ENCODE peak calls at places on chromosomes 12 and 14, in ten cellular contexts. J is uterus, C is AG10803, S is tibial artery, I is cardiac fibroblast, L is A549, Z is GM23338, F is cardiac muscle cell, D is pancreas, H is SK-N-SH. N is an unnamed sample.

GRCh38 chr14:95273041-95273978 is 46.4 kb downstream of the CLMN start:
- DNase-seq in J (no peak), C (no peak), S (no peak), I (no peak), L (no peak), Z (no peak), F (no peak), D (no peak), H (no peak), N (no peak)

GRCh38 chr12:15590180-15590826 is 198.9 kb downstream of the EPS8 start:
- DNase-seq in J (peak), C (peak), S (no peak), I (peak), L (peak), Z (peak), F (peak), D (no peak), H (peak), N (peak)

GRCh38 chr14:54040851-54041250 is 84.2 kb upstream of the BMP4 start:
- DNase-seq in J (no peak), C (no peak), S (no peak), I (peak), L (no peak), Z (no peak), F (no peak), D (no peak), H (no peak), N (peak)

GRCh38 chr12:76250256-76250655 is 98.0 kb downstream of the BBS10 start:
- DNase-seq in J (no peak), C (no peak), S (no peak), I (peak), L (no peak), Z (peak), F (no peak), D (no peak), H (no peak), N (peak)

GRCh38 chr14:99430491-99430890 is 50.2 kb downstream of the SETD3 start:
- DNase-seq in J (no peak), C (no peak), S (no peak), I (peak), L (peak), Z (peak), F (no peak), D (peak), H (no peak), N (no peak)

GRCh38 chr12:129520736-129521135 is 383.1 kb downstream of the TMEM132D start:
- DNase-seq in J (no peak), C (no peak), S (no peak), I (no peak), L (no peak), Z (no peak), F (no peak), D (no peak), H (no peak), N (no peak)

GRCh38 chr14:88933203-88933602 is 108.8 kb downstream of the TTC8 start:
- DNase-seq in J (no peak), C (no peak), S (no peak), I (no peak), L (no peak), Z (no peak), F (peak), D (no peak), H (no peak), N (no peak)

GRCh38 chr12:123070267-123071081 is 80.4 kb downstream of the PITPNM2 start:
- DNase-seq in J (no peak), C (no peak), S (no peak), I (no peak), L (no peak), Z (no peak), F (no peak), D (peak), H (peak), N (no peak)

GRCh38 chr12:1691123-1692007 is 495 bp downstream of the ADIPOR2 start:
- DNase-seq in J (no peak), C (peak), S (peak), I (no peak), L (no peak), Z (peak), F (peak), D (peak), H (no peak), N (no peak)

GRCh38 chr14:94907626-94908261 is 137.8 kb upstream of the GSC start:
- DNase-seq in J (no peak), C (no peak), S (peak), I (no peak), L (no peak), Z (peak), F (peak), D (no peak), H (peak), N (no peak)

GRCh38 chr12:105334001-105334400 is 3.5 kb downstream of the C12orf75 start:
- DNase-seq in J (no peak), C (peak), S (no peak), I (peak), L (no peak), Z (no peak), F (peak), D (no peak), H (no peak), N (peak)

GRCh38 chr12:104886418-104887401 is 71.4 kb downstream of the SLC41A2 start:
- DNase-seq in J (no peak), C (peak), S (no peak), I (peak), L (no peak), Z (no peak), F (peak), D (no peak), H (no peak), N (peak)

GRCh38 chr12:46364777-46365580 is 7.6 kb downstream of the SLC38A2 start:
- DNase-seq in J (no peak), C (peak), S (no peak), I (peak), L (peak), Z (no peak), F (peak), D (no peak), H (no peak), N (peak)

GRCh38 chr12:24679135-24679534 is 269.8 kb downstream of the BCAT1 start:
- DNase-seq in J (no peak), C (no peak), S (no peak), I (peak), L (no peak), Z (no peak), F (peak), D (no peak), H (no peak), N (peak)

GRCh38 chr12:116037941-116038837 is 239.3 kb downstream of the MED13L start:
- DNase-seq in J (no peak), C (peak), S (no peak), I (peak), L (peak), Z (no peak), F (peak), D (no peak), H (no peak), N (peak)

GRCh38 chr12:62817556-62818271 is 117.2 kb downstream of the PPM1H start:
- DNase-seq in J (no peak), C (peak), S (no peak), I (peak), L (no peak), Z (no peak), F (peak), D (no peak), H (no peak), N (peak)

GRCh38 chr12:69105101-69105613 is 134.2 kb upstream of the CPSF6 start:
- DNase-seq in J (no peak), C (no peak), S (no peak), I (no peak), L (no peak), Z (no peak), F (no peak), D (no peak), H (no peak), N (no peak)

GRCh38 chr14:106657460-106657859 is 1131.1 kb downstream of the TMEM121 start:
- DNase-seq in J (no peak), C (no peak), S (no peak), I (no peak), L (no peak), Z (no peak), F (no peak), D (no peak), H (peak), N (no peak)

GRCh38 chr12:87323369-87323768 is 705.8 kb downstream of the C12orf50 start:
- DNase-seq in J (no peak), C (peak), S (no peak), I (peak), L (no peak), Z (no peak), F (peak), D (no peak), H (no peak), N (peak)

GRCh38 chr14:96148631-96149030 is 56.0 kb upstream of the BDKRB2 start:
- DNase-seq in J (no peak), C (no peak), S (no peak), I (no peak), L (no peak), Z (no peak), F (no peak), D (no peak), H (no peak), N (no peak)

GRCh38 chr14:63200767-63201166 is 3.5 kb upstream of the RHOJ start:
- DNase-seq in J (no peak), C (no peak), S (no peak), I (peak), L (no peak), Z (no peak), F (no peak), D (no peak), H (no peak), N (no peak)

GRCh38 chr12:85301054-85301453 is 21.0 kb downstream of the ALX1 start:
- DNase-seq in J (no peak), C (no peak), S (no peak), I (no peak), L (no peak), Z (no peak), F (no peak), D (no peak), H (no peak), N (no peak)

GRCh38 chr14:71690478-71690877 is 241.8 kb upstream of the RGS6 start:
- DNase-seq in J (no peak), C (no peak), S (no peak), I (no peak), L (no peak), Z (no peak), F (no peak), D (no peak), H (no peak), N (no peak)

GRCh38 chr14:68627868-68628604 is 164.8 kb downstream of the ZFP36L1 start:
- DNase-seq in J (no peak), C (no peak), S (peak), I (no peak), L (no peak), Z (peak), F (peak), D (peak), H (no peak), N (no peak)

GRCh38 chr12:67942704-67943103 is 46.5 kb upstream of the IFNG-AS1 start:
- DNase-seq in J (no peak), C (no peak), S (no peak), I (no peak), L (no peak), Z (no peak), F (no peak), D (no peak), H (no peak), N (no peak)

GRCh38 chr12:18320036-18320617 is 58.8 kb downstream of the PIK3C2G start:
- DNase-seq in J (no peak), C (peak), S (no peak), I (peak), L (peak), Z (peak), F (peak), D (no peak), H (peak), N (peak)
- TF ChIP-seq CTCF in J (peak), C (peak), S (peak), I (peak), L (peak), Z (peak), F (peak), D (peak), H (peak), N (peak)

GRCh38 chr14:21385170-21385904 is 1.5 kb upstream of the SUPT16H start:
- DNase-seq in J (no peak), C (no peak), S (no peak), I (no peak), L (no peak), Z (no peak), F (no peak), D (no peak), H (no peak), N (no peak)
- H3K4me3 ChIP-seq in J (no peak), C (no peak), S (peak), I (no peak), L (no peak), Z (peak), F (no peak), D (no peak), H (no peak), N (no peak)

DNA sequence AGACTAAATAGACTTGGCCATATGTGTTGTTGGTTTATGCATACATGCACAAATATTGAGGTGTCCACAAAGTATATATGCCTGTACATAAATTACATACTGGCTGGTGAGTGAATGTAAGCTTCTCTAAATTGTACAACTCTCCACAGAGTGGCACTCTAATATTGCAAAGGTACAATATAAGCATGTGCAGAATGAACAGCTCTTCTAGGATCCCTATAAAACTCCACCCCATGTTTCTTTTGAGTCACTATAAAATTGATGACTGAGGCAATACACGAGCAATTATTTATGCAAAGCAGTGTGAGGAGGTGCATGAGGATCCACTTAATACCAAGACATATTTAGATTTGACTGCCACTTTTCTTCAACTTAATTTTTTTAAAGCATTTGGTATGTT is 172.2 kb downstream of the NAV3 start:
- DNase-seq in J (no peak), C (peak), S (no peak), I (peak), L (peak), Z (no peak), F (peak), D (no peak), H (peak), N (peak)
- TF ChIP-seq CTCF in J (no peak), C (no peak), S (no peak), I (no peak), L (no peak), Z (no peak), F (peak), D (no peak), H (no peak), N (no peak)

DNA sequence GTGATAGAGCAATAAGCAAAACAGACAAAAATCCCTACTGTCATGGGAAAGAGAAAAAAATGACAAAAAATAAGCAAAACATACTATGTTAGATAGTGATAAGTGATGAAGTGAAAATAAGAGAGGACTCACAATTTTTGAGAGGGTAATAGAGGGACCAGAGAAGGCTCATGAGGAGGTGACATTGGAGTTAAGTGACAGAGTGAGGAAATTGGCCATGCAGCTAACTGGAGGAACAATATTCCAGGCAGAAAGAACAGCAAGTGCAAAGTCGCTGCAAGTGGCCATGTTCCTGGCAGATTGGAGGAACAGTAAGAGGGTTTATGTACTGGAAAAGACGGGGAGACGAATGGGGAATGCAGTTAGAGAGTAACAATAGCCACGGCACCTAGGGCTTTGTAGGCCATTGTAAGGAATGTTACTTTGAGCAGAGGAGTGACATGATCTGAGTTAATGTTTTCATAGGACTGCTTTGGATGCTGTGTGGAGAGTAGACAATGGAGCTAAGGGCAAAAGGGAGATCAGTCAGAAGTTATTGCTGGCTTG is 1.4 kb upstream of the SAV1 start:
- DNase-seq in J (no peak), C (no peak), S (no peak), I (no peak), L (no peak), Z (peak), F (no peak), D (no peak), H (no peak), N (no peak)
- H3K4me3 ChIP-seq in J (no peak), C (no peak), S (no peak), I (no peak), L (no peak), Z (peak), F (no peak), D (no peak), H (no peak), N (no peak)

GRCh38 chr12:48716493-48717251 is at the start of gene CCNT1:
- DNase-seq in J (peak), C (peak), S (peak), I (peak), L (peak), Z (peak), F (peak), D (peak), H (peak), N (peak)
- TF ChIP-seq CTCF in J (peak), C (peak), S (peak), I (peak), L (no peak), Z (no peak), F (no peak), D (no peak), H (peak), N (peak)

GRCh38 chr12:53220857-53221202 is 11.2 kb downstream of the RARG start:
- DNase-seq in J (peak), C (peak), S (peak), I (peak), L (peak), Z (peak), F (peak), D (peak), H (peak), N (peak)

GRCh38 chr12:53223006-53223305 is 9.1 kb downstream of the RARG start:
- DNase-seq in J (no peak), C (no peak), S (peak), I (no peak), L (no peak), Z (peak), F (no peak), D (no peak), H (no peak), N (no peak)

GRCh38 chr12:53223391-53224267 is 8.4 kb downstream of the RARG start:
- DNase-seq in J (peak), C (peak), S (peak), I (peak), L (no peak), Z (peak), F (peak), D (no peak), H (peak), N (peak)

GRCh38 chr12:53221203-53222076 is 10.6 kb downstream of the RARG start:
- DNase-seq in J (peak), C (peak), S (peak), I (peak), L (peak), Z (peak), F (peak), D (peak), H (peak), N (peak)

GRCh38 chr12:53222170-53223005 is 9.6 kb downstream of the RARG start:
- DNase-seq in J (no peak), C (peak), S (peak), I (no peak), L (no peak), Z (peak), F (no peak), D (no peak), H (peak), N (no peak)
- H3K4me3 ChIP-seq in J (peak), C (peak), S (peak), I (no peak), L (peak), Z (peak), F (peak), D (no peak), H (peak), N (peak)

DNA sequence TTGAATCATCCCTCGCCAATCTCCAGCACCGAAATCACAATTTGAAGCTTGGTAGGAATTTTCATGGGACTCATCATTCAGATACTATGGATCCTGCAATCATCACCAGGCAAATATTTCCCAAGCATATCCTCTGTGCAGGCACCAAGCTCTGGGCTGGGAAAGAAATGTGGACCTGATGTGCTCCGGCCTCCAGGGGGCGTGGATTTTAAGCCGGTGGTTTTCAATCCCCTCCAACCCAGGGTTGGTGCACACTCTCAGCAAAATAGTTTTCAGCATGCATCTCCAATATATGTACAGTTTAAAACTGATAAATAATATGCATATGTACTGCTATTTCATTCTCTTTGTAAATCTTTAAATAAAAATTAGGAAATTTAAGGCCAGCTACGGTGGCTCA is 98.9 kb downstream of the RBM19 start:
- DNase-seq in J (no peak), C (peak), S (no peak), I (peak), L (peak), Z (peak), F (peak), D (no peak), H (peak), N (no peak)
- TF ChIP-seq CTCF in J (no peak), C (peak), S (no peak), I (peak), L (peak), Z (peak), F (peak), D (no peak), H (peak), N (peak)

GRCh38 chr12:110498984-110499706 is 2.8 kb downstream of the VPS29 start:
- DNase-seq in J (no peak), C (peak), S (no peak), I (peak), L (peak), Z (no peak), F (peak), D (no peak), H (no peak), N (peak)
- H3K4me3 ChIP-seq in J (no peak), C (no peak), S (no peak), I (no peak), L (no peak), Z (no peak), F (no peak), D (no peak), H (no peak), N (no peak)

GRCh38 chr14:24343795-24344660 is 4.2 kb upstream of the RIPK3 start:
- DNase-seq in J (no peak), C (no peak), S (no peak), I (no peak), L (no peak), Z (no peak), F (no peak), D (no peak), H (no peak), N (no peak)

GRCh38 chr14:24349742-24350141 is 10.0 kb upstream of the RIPK3 start:
- DNase-seq in J (no peak), C (no peak), S (no peak), I (no peak), L (no peak), Z (no peak), F (no peak), D (no peak), H (no peak), N (no peak)

GRCh38 chr14:24347140-24347539 is 7.3 kb upstream of the RIPK3 start:
- DNase-seq in J (no peak), C (no peak), S (no peak), I (no peak), L (no peak), Z (no peak), F (no peak), D (no peak), H (no peak), N (no peak)

GRCh38 chr14:24351517-24351916 is 11.7 kb upstream of the RIPK3 start:
- DNase-seq in J (no peak), C (peak), S (no peak), I (peak), L (no peak), Z (peak), F (peak), D (no peak), H (no peak), N (peak)

DNA sequence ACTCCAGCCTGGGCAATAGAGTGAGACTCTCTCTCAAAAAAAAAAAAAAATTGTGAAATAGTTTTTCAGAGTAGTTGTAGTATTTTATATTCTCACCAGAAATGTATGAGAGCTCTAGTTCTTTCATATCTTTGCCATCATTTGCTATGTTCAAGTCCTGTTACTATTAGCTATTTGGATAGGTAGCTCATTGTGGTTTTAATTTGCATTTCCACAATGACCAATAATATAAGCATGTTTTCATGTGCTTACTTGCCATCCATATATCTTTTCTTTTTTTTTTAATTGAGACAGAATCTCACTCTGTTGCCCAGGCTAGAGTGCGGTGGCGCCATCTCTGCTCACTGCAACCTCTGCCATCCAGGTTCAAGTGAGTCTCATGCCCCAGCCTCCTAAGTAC is 8.4 kb upstream of the RIPK3 start:
- DNase-seq in J (no peak), C (no peak), S (no peak), I (no peak), L (no peak), Z (no peak), F (no peak), D (no peak), H (no peak), N (no peak)
- TF ChIP-seq CTCF in J (no peak), C (no peak), S (no peak), I (no peak), L (no peak), Z (no peak), F (no peak), D (no peak), H (no peak), N (no peak)